ENCODE peak calls at places on chromosomes 13 and 19, in seven cellular contexts. Q is heart right ventricle, T is gastrocnemius medialis, M is SJSA1, A is NB4, P is DND-41, W is cardiac muscle cell. I is an unnamed sample.

GRCh38 chr13:84985860-84986259 is 813.4 kb downstream of the SLITRK6 start:
- DNase-seq in Q (no peak), T (no peak), M (no peak), A (no peak), P (no peak), W (no peak), I (no peak)

GRCh38 chr19:40607898-40608621 is 6.9 kb downstream of the LTBP4 start:
- DNase-seq in Q (no peak), T (no peak), M (no peak), A (no peak), P (no peak), W (no peak), I (no peak)

GRCh38 chr13:94415484-94415883 is 64.0 kb downstream of the DCT start:
- DNase-seq in Q (no peak), T (no peak), M (no peak), A (no peak), P (no peak), W (no peak), I (no peak)

GRCh38 chr13:40060318-40061007 is 405.0 kb downstream of the COG6 start:
- DNase-seq in Q (no peak), T (no peak), M (no peak), A (peak; percentile 86), P (no peak), W (no peak), I (no peak)

GRCh38 chr19:36963262-36963661 is 47.1 kb downstream of the ZNF568 start:
- DNase-seq in Q (no peak), T (no peak), M (no peak), A (no peak), P (no peak), W (no peak), I (no peak)

GRCh38 chr13:34943675-34944634 is 1.9 kb downstream of the NBEA start:
- DNase-seq in Q (no peak), T (no peak), M (no peak), A (no peak), P (no peak), W (no peak), I (no peak)

GRCh38 chr19:28864024-28864503 is 348.9 kb downstream of the UQCRFS1 start:
- DNase-seq in Q (no peak), T (no peak), M (no peak), A (no peak), P (no peak), W (no peak), I (peak; percentile 30)

GRCh38 chr13:108226184-108226583 is 8.0 kb downstream of the ABHD13 start:
- DNase-seq in Q (no peak), T (no peak), M (no peak), A (no peak), P (no peak), W (peak; percentile 73), I (no peak)

GRCh38 chr19:37932985-37933953 is 26.3 kb downstream of the SIPA1L3 start:
- DNase-seq in Q (no peak), T (no peak), M (no peak), A (peak; percentile 71), P (no peak), W (no peak), I (no peak)

GRCh38 chr19:30498707-30499106 is 126.5 kb downstream of the ZNF536 start:
- DNase-seq in Q (no peak), T (no peak), M (no peak), A (no peak), P (no peak), W (peak; percentile 6), I (no peak)

GRCh38 chr13:65064967-65065366 is 2165.2 kb downstream of the PCDH9 start:
- DNase-seq in Q (no peak), T (no peak), M (no peak), A (no peak), P (no peak), W (no peak), I (no peak)

GRCh38 chr19:33700408-33700757 is 78.6 kb downstream of the CHST8 start:
- DNase-seq in Q (no peak), T (no peak), M (no peak), A (no peak), P (no peak), W (no peak), I (no peak)

DNA sequence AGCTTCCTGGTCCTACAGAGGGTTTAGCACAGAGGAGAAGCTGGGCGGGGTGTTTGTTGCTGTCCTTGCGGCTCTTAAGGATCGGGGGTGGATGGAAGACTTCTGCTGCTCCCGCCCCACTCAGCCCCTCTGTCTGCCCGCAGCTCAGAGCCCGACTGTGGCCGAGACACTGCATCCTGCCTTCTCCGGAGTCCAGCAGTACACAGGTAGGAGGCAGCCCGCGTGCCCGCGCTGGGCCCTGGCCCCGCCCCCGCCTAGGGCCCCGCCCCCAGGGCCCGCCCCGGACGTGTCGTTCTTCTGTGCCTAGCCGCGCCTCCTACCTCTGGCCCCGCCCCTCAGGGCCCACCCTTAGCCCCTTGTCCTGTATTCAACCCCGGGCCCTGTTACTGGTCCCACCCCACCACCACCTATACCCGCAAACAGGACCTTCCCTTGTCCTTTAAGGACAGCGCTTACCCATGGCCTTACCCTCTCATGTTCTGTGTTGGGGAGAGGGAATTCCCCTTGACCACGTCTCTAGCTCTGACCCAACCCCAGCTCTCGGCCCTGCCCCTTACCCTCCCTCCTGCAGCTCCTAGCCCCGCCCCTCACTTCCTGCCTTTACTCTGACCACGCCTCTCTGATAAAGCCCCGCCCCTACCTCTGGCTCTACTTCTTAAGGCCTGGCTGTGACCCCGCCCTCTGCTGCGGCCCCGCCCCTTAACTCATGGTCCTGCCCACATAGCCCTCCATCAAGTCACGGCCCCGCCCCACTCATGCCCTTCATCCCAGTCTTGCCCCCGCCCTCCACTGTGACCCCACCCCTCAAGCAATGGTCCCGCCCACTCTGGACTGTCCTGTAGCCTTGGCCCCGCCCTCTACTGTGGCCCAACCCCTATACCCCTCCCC is 60.5 kb downstream of the CELF5 start:
- DNase-seq in Q (no peak), T (no peak), M (peak; percentile 74), A (peak; percentile 34), P (peak; percentile 56), W (peak; percentile 100), I (peak; percentile 54)
- H3K4me3 ChIP-seq in Q (no peak overlapping the region), T (no peak overlapping the region), M (no peak overlapping the region), A (no peak overlapping the region), P (no peak overlapping the region), W (peak overlapping the region; percentile 30), I (peak overlapping the region; percentile 19)

GRCh38 chr19:12137541-12137940 is 2.6 kb downstream of the ZNF20 start:
- DNase-seq in Q (no peak), T (no peak), M (no peak), A (peak; percentile 61), P (peak; percentile 60), W (no peak), I (no peak)

GRCh38 chr19:12139885-12140544 is at the start of gene ZNF20:
- DNase-seq in Q (peak; percentile 97), T (peak; percentile 88), M (peak; percentile 95), A (peak; percentile 95), P (peak; percentile 95), W (peak; percentile 98), I (peak; percentile 97)

GRCh38 chr19:12139309-12139708 is 841 bp downstream of the ZNF20 start:
- DNase-seq in Q (no peak), T (no peak), M (no peak), A (no peak), P (no peak), W (no peak), I (no peak)

GRCh38 chr19:12141405-12141736 is 1.2 kb upstream of the ZNF20 start:
- DNase-seq in Q (no peak), T (no peak), M (no peak), A (no peak), P (no peak), W (no peak), I (no peak)

DNA sequence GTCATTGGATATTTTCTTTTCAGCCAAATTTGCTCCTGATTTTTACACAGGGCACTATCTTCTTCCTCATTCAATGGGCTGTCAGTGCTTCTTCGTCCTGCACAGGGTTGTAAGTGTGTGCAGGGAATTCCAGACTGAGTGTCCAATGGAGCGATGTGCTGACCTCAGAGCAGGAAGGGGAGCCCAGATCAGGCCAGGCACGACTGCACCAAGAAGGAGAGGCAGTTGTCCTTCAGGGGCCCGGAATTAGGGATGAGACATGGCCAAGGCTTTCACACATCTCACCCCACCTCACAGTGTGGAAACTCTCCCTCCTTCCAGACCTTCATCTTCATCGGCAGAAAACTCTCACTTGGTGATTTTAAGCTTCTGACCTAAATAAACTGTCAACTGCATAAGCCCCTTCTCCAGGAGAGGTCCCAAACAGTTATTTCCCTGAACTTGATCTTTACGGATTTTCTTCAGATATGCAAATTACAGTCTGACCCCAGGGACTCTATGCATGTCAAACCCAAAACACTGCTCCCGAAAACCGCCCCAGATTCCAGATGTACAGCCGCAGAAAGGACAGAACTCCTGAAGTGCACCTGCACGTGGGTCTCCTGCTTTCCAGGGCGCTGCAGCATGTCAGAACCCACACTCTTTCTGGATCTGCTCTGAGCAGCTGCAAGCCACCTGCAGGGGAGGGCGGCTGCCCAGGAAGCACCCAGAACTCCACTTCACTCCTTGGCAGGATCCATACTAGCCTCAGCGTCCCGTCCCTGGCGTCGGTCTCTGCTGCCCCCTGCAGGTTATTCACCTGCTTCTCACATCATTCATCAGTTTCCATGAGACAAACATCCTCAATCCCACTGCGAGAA is 625 bp upstream of the ZNF20 start:
- DNase-seq in Q (peak; percentile 91), T (peak; percentile 73), M (peak; percentile 77), A (peak; percentile 89), P (peak; percentile 91), W (peak; percentile 89), I (peak; percentile 91)
- H3K4me3 ChIP-seq in Q (peak overlapping the region; percentile 81), T (peak overlapping the region; percentile 96), M (peak overlapping the region; percentile 60), A (peak overlapping the region; percentile 66), P (peak overlapping the region; percentile 84), W (peak overlapping the region; percentile 76), I (no peak overlapping the region)

DNA sequence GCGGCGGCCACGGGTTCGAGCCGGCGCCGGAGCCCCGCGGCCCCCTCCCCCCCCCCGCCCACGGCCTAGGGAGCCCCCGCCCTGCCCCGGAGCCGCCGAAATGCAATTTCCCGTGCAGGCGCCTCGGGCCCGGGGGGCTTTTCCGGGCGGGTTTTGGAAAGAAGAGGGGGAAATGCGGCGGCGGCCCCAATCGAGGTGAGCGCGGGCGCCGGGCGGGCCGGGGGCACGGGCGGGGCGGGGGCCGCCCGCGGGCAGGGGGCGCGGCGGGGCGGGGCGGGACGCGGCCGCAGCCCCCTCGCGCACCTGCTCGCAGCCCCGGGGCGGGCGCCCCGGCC is 11.7 kb upstream of the NANOS3 start:
- DNase-seq in Q (no peak), T (no peak), M (no peak), A (no peak), P (peak; percentile 56), W (no peak), I (no peak)
- H3K4me3 ChIP-seq in Q (no peak overlapping the region), T (peak overlapping the region; percentile 52), M (peak overlapping the region; percentile 44), A (no peak overlapping the region), P (peak overlapping the region; percentile 61), W (peak overlapping the region; percentile 96), I (no peak overlapping the region)

GRCh38 chr13:41952749-41953148 is 8.2 kb downstream of the VWA8 start:
- DNase-seq in Q (no peak), T (no peak), M (no peak), A (no peak), P (no peak), W (no peak), I (no peak)

GRCh38 chr13:41954226-41954625 is 6.7 kb downstream of the VWA8 start:
- DNase-seq in Q (no peak), T (no peak), M (no peak), A (no peak), P (no peak), W (no peak), I (no peak)

GRCh38 chr13:41960195-41960699 is 662 bp downstream of the VWA8 start:
- DNase-seq in Q (peak; percentile 14), T (peak; percentile 17), M (no peak), A (no peak), P (no peak), W (peak; percentile 59), I (peak; percentile 60)

GRCh38 chr13:41955605-41956004 is 5.3 kb downstream of the VWA8 start:
- DNase-seq in Q (no peak), T (no peak), M (no peak), A (peak; percentile 73), P (no peak), W (no peak), I (no peak)

GRCh38 chr13:41956272-41956671 is 4.6 kb downstream of the VWA8 start:
- DNase-seq in Q (no peak), T (no peak), M (no peak), A (no peak), P (no peak), W (no peak), I (no peak)
- H3K4me3 ChIP-seq in Q (no peak overlapping the region), T (no peak overlapping the region), M (no peak overlapping the region), A (no peak overlapping the region), P (no peak overlapping the region), W (no peak overlapping the region), I (no peak overlapping the region)

I was measured in adrenal gland.